ENCODE peak calls at places on chromosome 14, in six cellular contexts. V is ascending aorta, X is choroid plexus epithelial cell, J is hepatocyte, K is A549, G is foreskin fibroblast. L is an unnamed sample.

GRCh38 chr14:81169711-81170103 is 51.1 kb downstream of the GTF2A1 start:
- DNase-seq in V (peak; percentile 76), X (peak; percentile 13), J (peak; percentile 21), K (no peak), G (peak; percentile 57), L (no peak)

GRCh38 chr14:84646791-84647500 is 883.0 kb upstream of the FLRT2 start:
- DNase-seq in V (no peak), X (peak; percentile 92), J (no peak), K (no peak), G (peak; percentile 27), L (no peak)

GRCh38 chr14:69005432-69006148 is 26.5 kb upstream of the ACTN1 start:
- DNase-seq in V (peak; percentile 97), X (peak; percentile 89), J (peak; percentile 77), K (peak; percentile 70), G (peak; percentile 92), L (peak; percentile 61)

GRCh38 chr14:105153331-105153731 is 15.2 kb downstream of the JAG2 start:
- DNase-seq in V (no peak), X (no peak), J (no peak), K (no peak), G (no peak), L (no peak)

GRCh38 chr14:91100086-91100485 is 13.8 kb upstream of the DGLUCY start:
- DNase-seq in V (no peak), X (no peak), J (no peak), K (no peak), G (no peak), L (no peak)

GRCh38 chr14:92948647-92949046 is 25.7 kb downstream of the CHGA start:
- DNase-seq in V (no peak), X (no peak), J (no peak), K (no peak), G (no peak), L (no peak)

GRCh38 chr14:48709277-48709785 is 876.8 kb downstream of the RPS29 start:
- DNase-seq in V (no peak), X (no peak), J (no peak), K (no peak), G (no peak), L (no peak)

GRCh38 chr14:86683525-86683924 is 1153.6 kb downstream of the FLRT2 start:
- DNase-seq in V (no peak), X (no peak), J (no peak), K (no peak), G (peak; percentile 42), L (peak; percentile 12)

GRCh38 chr14:69048456-69048855 is 69.4 kb upstream of the ACTN1 start:
- DNase-seq in V (no peak), X (peak; percentile 75), J (peak; percentile 48), K (no peak), G (no peak), L (no peak)

GRCh38 chr14:30440986-30441385 is 118.0 kb upstream of the G2E3 start:
- DNase-seq in V (no peak), X (no peak), J (no peak), K (no peak), G (peak; percentile 72), L (no peak)

GRCh38 chr14:55416866-55417265 is 5.2 kb upstream of the ATG14 start:
- DNase-seq in V (no peak), X (peak; percentile 21), J (peak; percentile 34), K (peak; percentile 51), G (peak; percentile 32), L (no peak)

GRCh38 chr14:104820669-104821228 is 19.8 kb downstream of the ZBTB42 start:
- DNase-seq in V (no peak), X (peak; percentile 83), J (peak; percentile 81), K (peak; percentile 82), G (peak; percentile 88), L (no peak)

GRCh38 chr14:100091386-100091785 is 26.2 kb downstream of the EVL start:
- DNase-seq in V (no peak), X (no peak), J (no peak), K (no peak), G (no peak), L (no peak)

GRCh38 chr14:101109981-101110728 is 206.6 kb upstream of the RTL1 start:
- DNase-seq in V (peak; percentile 40), X (no peak), J (peak; percentile 55), K (no peak), G (no peak), L (no peak)

GRCh38 chr14:69685716-69686115 is 74.3 kb downstream of the SUSD6 start:
- DNase-seq in V (no peak), X (peak; percentile 88), J (peak; percentile 44), K (no peak), G (peak; percentile 57), L (no peak)

GRCh38 chr14:68464716-68465115 is 328.2 kb downstream of the ZFP36L1 start:
- DNase-seq in V (no peak), X (peak; percentile 65), J (no peak), K (peak; percentile 94), G (peak; percentile 90), L (peak; percentile 37)

GRCh38 chr14:61603736-61604135 is 91.6 kb upstream of the HIF1A start:
- DNase-seq in V (no peak), X (peak; percentile 86), J (no peak), K (no peak), G (no peak), L (no peak)

GRCh38 chr14:96119947-96120346 is 80.8 kb downstream of the C14orf132 start:
- DNase-seq in V (no peak), X (no peak), J (no peak), K (no peak), G (peak; percentile 61), L (no peak)

GRCh38 chr14:46550836-46551235 is 100.7 kb downstream of the RPL10L start:
- DNase-seq in V (no peak), X (no peak), J (no peak), K (no peak), G (no peak), L (no peak)

GRCh38 chr14:102279282-102279681 is 25.7 kb downstream of the MOK start:
- DNase-seq in V (no peak), X (no peak), J (no peak), K (no peak), G (no peak), L (no peak)

GRCh38 chr14:102277874-102278630 is 26.9 kb downstream of the MOK start:
- DNase-seq in V (no peak), X (no peak), J (no peak), K (no peak), G (no peak), L (no peak)

GRCh38 chr14:102279688-102280348 is 25.1 kb downstream of the MOK start:
- DNase-seq in V (no peak), X (peak; percentile 99), J (peak; percentile 57), K (peak; percentile 92), G (peak; percentile 94), L (peak; percentile 93)

GRCh38 chr14:102278631-102278935 is 26.4 kb downstream of the MOK start:
- DNase-seq in V (no peak), X (no peak), J (no peak), K (no peak), G (no peak), L (no peak)

GRCh38 chr14:102280376-102280962 is 24.5 kb downstream of the MOK start:
- DNase-seq in V (no peak), X (peak; percentile 98), J (no peak), K (peak; percentile 77), G (peak; percentile 92), L (peak; percentile 93)
- H3K4me3 ChIP-seq in V (no peak overlapping the region), X (no peak overlapping the region), J (no peak overlapping the region), K (peak overlapping the region; percentile 3), G (no peak overlapping the region), L (no peak overlapping the region)

DNA sequence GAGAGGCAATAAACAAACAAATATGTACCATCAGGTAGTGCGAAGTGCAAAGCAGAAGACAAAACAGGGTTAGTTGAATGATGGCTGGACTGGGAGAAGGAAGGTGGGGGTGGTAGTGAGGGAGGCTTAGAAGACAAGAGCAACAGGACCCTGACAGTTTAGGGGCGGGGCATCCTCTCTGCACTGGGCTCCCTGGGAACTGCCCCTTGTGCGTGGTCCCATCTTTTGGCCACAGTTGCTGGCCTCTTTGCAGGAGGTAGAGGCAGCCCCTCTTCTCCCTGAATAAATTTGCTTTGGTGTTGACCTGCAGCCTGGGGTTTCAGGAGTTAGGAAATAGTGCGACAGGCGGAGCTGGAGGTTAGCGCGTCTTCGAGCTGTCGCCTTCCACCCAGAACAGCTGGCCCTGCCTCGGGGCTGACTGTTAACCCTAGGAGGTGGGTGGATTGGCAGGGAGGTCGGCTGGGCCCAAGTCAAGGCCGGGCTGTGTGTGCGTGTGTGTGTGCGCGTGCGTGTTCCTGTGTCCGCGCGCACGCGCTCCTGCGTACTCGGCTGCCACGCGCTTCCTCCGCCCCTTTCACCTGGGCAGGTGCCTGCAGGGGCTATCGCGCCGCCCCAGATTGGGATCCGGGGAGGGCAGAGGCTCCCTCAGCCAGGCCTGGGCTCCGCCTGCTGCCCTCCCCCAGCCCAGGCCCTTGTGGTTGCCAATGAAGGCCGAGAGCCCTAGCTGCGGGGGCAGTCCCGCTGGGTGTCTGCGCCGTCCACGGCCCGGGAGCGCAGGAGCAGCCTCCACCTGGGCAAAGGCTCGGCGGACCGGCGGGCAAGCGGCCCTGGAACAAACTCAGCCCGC is 180.8 kb downstream of the ADCK1 start:
- DNase-seq in V (peak; percentile 25), X (no peak), J (peak; percentile 79), K (no peak), G (no peak), L (no peak)
- H3K4me3 ChIP-seq in V (no peak overlapping the region), X (peak overlapping the region; percentile 34), J (peak overlapping the region; percentile 17), K (peak overlapping the region; percentile 43), G (peak overlapping the region; percentile 15), L (no peak overlapping the region)

GRCh38 chr14:39034481-39035296 is 68.3 kb downstream of the SEC23A start:
- DNase-seq in V (no peak), X (peak; percentile 60), J (peak; percentile 48), K (peak; percentile 22), G (peak; percentile 19), L (no peak)

GRCh38 chr14:39030209-39030608 is 72.8 kb downstream of the SEC23A start:
- DNase-seq in V (no peak), X (no peak), J (no peak), K (no peak), G (no peak), L (no peak)

GRCh38 chr14:39036760-39037159 is 66.3 kb downstream of the SEC23A start:
- DNase-seq in V (no peak), X (no peak), J (no peak), K (no peak), G (no peak), L (no peak)

GRCh38 chr14:39035336-39035735 is 67.7 kb downstream of the SEC23A start:
- DNase-seq in V (no peak), X (no peak), J (no peak), K (no peak), G (no peak), L (no peak)

DNA sequence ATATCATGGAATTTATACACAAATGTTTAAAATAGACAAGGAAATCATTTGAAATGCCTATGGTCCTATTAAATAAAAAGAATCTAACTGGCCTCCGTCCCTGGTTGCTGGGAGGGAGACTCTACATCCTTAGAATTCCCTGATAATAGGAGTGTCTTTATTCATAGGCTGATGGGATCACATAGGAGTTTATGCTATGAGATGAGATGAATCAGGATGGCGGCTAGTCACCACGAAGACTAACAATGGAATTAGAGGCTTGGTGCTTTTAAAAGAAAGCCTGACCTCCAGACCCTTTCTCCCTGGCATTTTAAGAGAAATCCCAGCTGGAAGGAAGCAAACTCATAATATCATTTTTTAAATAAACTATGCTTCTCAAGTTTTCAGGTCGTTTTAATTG is 69.7 kb downstream of the SEC23A start:
- DNase-seq in V (no peak), X (no peak), J (no peak), K (no peak), G (no peak), L (no peak)
- H3K4me3 ChIP-seq in V (no peak overlapping the region), X (no peak overlapping the region), J (no peak overlapping the region), K (no peak overlapping the region), G (no peak overlapping the region), L (no peak overlapping the region)

DNA sequence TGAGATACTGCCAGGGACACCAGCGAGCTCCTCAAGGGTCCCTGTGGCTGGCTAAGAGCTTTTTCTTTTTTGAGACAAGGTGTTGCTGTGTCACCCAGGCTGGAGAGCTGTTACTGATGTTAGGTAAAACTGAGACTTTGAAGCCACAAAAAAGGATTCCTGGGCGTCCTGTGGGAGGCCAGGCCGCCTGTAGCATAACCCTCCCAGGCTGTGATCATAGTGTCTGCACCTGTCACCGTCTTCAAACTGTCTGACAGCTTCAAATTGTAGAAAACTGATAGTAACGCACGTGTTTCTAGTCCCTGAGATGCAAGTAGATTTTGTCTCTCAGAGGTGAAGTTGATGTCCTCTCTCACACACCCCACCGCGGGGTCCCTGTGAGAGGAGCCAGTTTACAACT is 4.2 kb downstream of the ZFYVE21 start:
- DNase-seq in V (no peak), X (no peak), J (no peak), K (no peak), G (no peak), L (no peak)
- H3K4me3 ChIP-seq in V (no peak overlapping the region), X (no peak overlapping the region), J (no peak overlapping the region), K (no peak overlapping the region), G (no peak overlapping the region), L (no peak overlapping the region)